ENCODE peak calls at places on chromosomes 2 and 18, in six cellular contexts. J is stimulated activated CD8-positive, alpha-beta memory T cell treated with anti-CD3 and anti-CD28 coated beads, Interleukin-15, amount 100 ng/mL, for 24 hours; R is psoas muscle; H is tibial nerve; L is small intestine; S is A549. D is an unnamed sample.
A peak's percentile ranks its signal among the peaks of the same experiment; 100 is the strongest.

GRCh38 chr18:21074336-21075323 is 37.0 kb downstream of the ROCK1 start:
- DNase-seq in J (no peak), R (no peak), H (no peak), L (no peak), S (no peak), D (peak; percentile 82)

GRCh38 chr2:202037086-202037485 is 3.4 kb downstream of the FZD7 start:
- DNase-seq in J (no peak), R (no peak), H (no peak), L (no peak), S (no peak), D (no peak)

GRCh38 chr18:2480536-2480935 is 90.8 kb downstream of the METTL4 start:
- DNase-seq in J (no peak), R (no peak), H (no peak), L (no peak), S (peak; percentile 44), D (peak; percentile 27)

GRCh38 chr2:225274751-225275150 is 124.8 kb upstream of the NYAP2 start:
- DNase-seq in J (no peak), R (no peak), H (no peak), L (peak; percentile 24), S (peak; percentile 13), D (peak; percentile 93)

GRCh38 chr2:68196120-68196716 is 38.5 kb downstream of the PNO1 start:
- DNase-seq in J (no peak), R (no peak), H (no peak), L (peak; percentile 61), S (peak; percentile 48), D (no peak)

GRCh38 chr18:66640431-66640830 is 36.5 kb upstream of the CDH19 start:
- DNase-seq in J (no peak), R (no peak), H (no peak), L (no peak), S (peak; percentile 14), D (no peak)

GRCh38 chr2:38074047-38074774 is 1.7 kb downstream of the CYP1B1 start:
- DNase-seq in J (no peak), R (peak; percentile 54), H (no peak), L (no peak), S (peak; percentile 56), D (no peak)

GRCh38 chr2:174522553-174522952 is 35.7 kb upstream of the GPR155 start:
- DNase-seq in J (no peak), R (no peak), H (no peak), L (peak; percentile 15), S (peak; percentile 29), D (peak; percentile 8)

GRCh38 chr2:238875531-238876231 is 27.8 kb downstream of the TWIST2 start:
- DNase-seq in J (no peak), R (no peak), H (peak; percentile 34), L (no peak), S (no peak), D (no peak)

GRCh38 chr2:111184725-111185495 is 64.2 kb downstream of the BCL2L11 start:
- DNase-seq in J (no peak), R (no peak), H (no peak), L (peak; percentile 20), S (no peak), D (no peak)

GRCh38 chr18:57786038-57786437 is 17.1 kb downstream of the ATP8B1 start:
- DNase-seq in J (no peak), R (no peak), H (no peak), L (no peak), S (no peak), D (peak; percentile 92)

GRCh38 chr2:159807183-159808037 is 9.4 kb upstream of the CD302 start:
- DNase-seq in J (no peak), R (no peak), H (no peak), L (peak; percentile 67), S (peak; percentile 72), D (peak; percentile 62)

GRCh38 chr18:41719808-41720207 is 235.2 kb upstream of the PIK3C3 start:
- DNase-seq in J (no peak), R (no peak), H (no peak), L (no peak), S (no peak), D (no peak)

GRCh38 chr2:239660390-239661228 is 259.8 kb upstream of the HDAC4 start:
- DNase-seq in J (no peak), R (no peak), H (no peak), L (no peak), S (no peak), D (no peak)

GRCh38 chr2:7634370-7634769 is 717.2 kb downstream of the RNF144A start:
- DNase-seq in J (no peak), R (no peak), H (no peak), L (no peak), S (no peak), D (peak; percentile 90)

GRCh38 chr2:221969087-221969829 is 329.5 kb downstream of the PAX3 start:
- DNase-seq in J (no peak), R (no peak), H (no peak), L (no peak), S (peak; percentile 37), D (peak; percentile 65)

GRCh38 chr2:110883401-110883800 is 151.0 kb downstream of the ACOXL start:
- DNase-seq in J (no peak), R (no peak), H (no peak), L (no peak), S (no peak), D (no peak)

GRCh38 chr18:72360628-72361027 is 183.5 kb downstream of the CBLN2 start:
- DNase-seq in J (no peak), R (no peak), H (no peak), L (no peak), S (no peak), D (no peak)

GRCh38 chr18:48896875-48897511 is 53.8 kb downstream of the SMAD7 start:
- DNase-seq in J (no peak), R (no peak), H (peak; percentile 34), L (peak; percentile 15), S (peak; percentile 67), D (peak; percentile 49)

GRCh38 chr2:164438490-164439205 is 182.6 kb downstream of the GRB14 start:
- DNase-seq in J (no peak), R (no peak), H (no peak), L (no peak), S (no peak), D (no peak)